ENCODE peak calls at places on chromosomes 5 and 9, in ten cellular contexts. O is CD8-positive, alpha-beta T cell; P is SJSA1; S is bronchial epithelial cell; U is WTC11; R is stimulated activated CD8-positive, alpha-beta memory T cell treated with anti-CD3 and anti-CD28 coated beads, Interleukin-15, amount 100 ng/mL, for 24 hours; G is ACHN; K is left cardiac atrium; I is endothelial cell; M is GF-D8. X is an unnamed sample.

GRCh38 chr5:83653669-83654068 is 67.0 kb downstream of the HAPLN1 start:
- DNase-seq in O (no peak), P (no peak), S (no peak), U (no peak), R (no peak), G (no peak), K (no peak), I (no peak), M (no peak), X (no peak)

GRCh38 chr5:72917371-72917776 is 38.5 kb upstream of the FCHO2 start:
- DNase-seq in O (no peak), P (no peak), S (no peak), U (no peak), R (no peak), G (no peak), K (no peak), I (no peak), M (no peak), X (no peak)

GRCh38 chr5:118637947-118638670 is 350.2 kb downstream of the DTWD2 start:
- DNase-seq in O (no peak), P (no peak), S (no peak), U (no peak), R (no peak), G (no peak), K (no peak), I (no peak), M (no peak), X (no peak)

GRCh38 chr9:114366334-114367128 is 21.3 kb downstream of the AKNA start:
- DNase-seq in O (no peak), P (peak; percentile 61), S (peak; percentile 60), U (no peak), R (no peak), G (peak; percentile 90), K (no peak), I (no peak), M (no peak), X (peak; percentile 79)

GRCh38 chr5:132753135-132753987 is 6.1 kb downstream of the CCNI2 start:
- DNase-seq in O (no peak), P (peak; percentile 43), S (no peak), U (peak; percentile 40), R (no peak), G (peak; percentile 30), K (no peak), I (peak; percentile 2), M (no peak), X (no peak)

GRCh38 chr5:56011835-56012234 is 17.1 kb upstream of the IL6ST start:
- DNase-seq in O (no peak), P (peak; percentile 49), S (peak; percentile 93), U (no peak), R (no peak), G (no peak), K (no peak), I (no peak), M (no peak), X (no peak)

GRCh38 chr5:60178101-60178500 is 284.6 kb upstream of the PDE4D start:
- DNase-seq in O (no peak), P (no peak), S (no peak), U (no peak), R (no peak), G (no peak), K (no peak), I (no peak), M (no peak), X (no peak)

GRCh38 chr5:38404667-38405276 is 146.4 kb downstream of the EGFLAM start:
- DNase-seq in O (no peak), P (no peak), S (peak; percentile 49), U (peak; percentile 64), R (no peak), G (peak; percentile 2), K (no peak), I (peak; percentile 54), M (no peak), X (no peak)

GRCh38 chr5:18720002-18720401 is 1085.7 kb downstream of the TAF11L14 start:
- DNase-seq in O (no peak), P (no peak), S (no peak), U (no peak), R (no peak), G (no peak), K (no peak), I (no peak), M (no peak), X (no peak)

GRCh38 chr9:110030632-110031031 is 177.3 kb downstream of the C9orf152 start:
- DNase-seq in O (no peak), P (no peak), S (peak; percentile 84), U (no peak), R (no peak), G (no peak), K (no peak), I (no peak), M (no peak), X (no peak)

GRCh38 chr5:163916376-163916775 is 411.0 kb downstream of the MAT2B start:
- DNase-seq in O (no peak), P (no peak), S (peak; percentile 7), U (no peak), R (no peak), G (no peak), K (no peak), I (no peak), M (peak; percentile 95), X (no peak)

GRCh38 chr9:20022410-20022809 is 233.6 kb upstream of the SLC24A2 start:
- DNase-seq in O (no peak), P (peak; percentile 46), S (peak; percentile 59), U (no peak), R (no peak), G (peak; percentile 14), K (no peak), I (no peak), M (no peak), X (no peak)

GRCh38 chr9:110015759-110016158 is 192.2 kb downstream of the C9orf152 start:
- DNase-seq in O (no peak), P (peak; percentile 54), S (peak; percentile 99), U (no peak), R (no peak), G (peak; percentile 30), K (no peak), I (no peak), M (no peak), X (peak; percentile 16)

GRCh38 chr5:72465601-72466563 is 41.3 kb downstream of the ZNF366 start:
- DNase-seq in O (no peak), P (no peak), S (peak; percentile 52), U (no peak), R (no peak), G (no peak), K (no peak), I (no peak), M (no peak), X (no peak)

GRCh38 chr9:137373611-137373980 is 49.4 kb downstream of the EXD3 start:
- DNase-seq in O (no peak), P (no peak), S (no peak), U (peak; percentile 11), R (no peak), G (peak; percentile 54), K (peak; percentile 9), I (no peak), M (no peak), X (no peak)

GRCh38 chr9:124502711-124503702 is 4.2 kb downstream of the NR5A1 start:
- DNase-seq in O (no peak), P (no peak), S (no peak), U (no peak), R (no peak), G (no peak), K (no peak), I (no peak), M (no peak), X (no peak)

GRCh38 chr5:157740211-157740610 is 3.3 kb upstream of the LSM11 start:
- DNase-seq in O (no peak), P (no peak), S (peak; percentile 37), U (peak; percentile 27), R (no peak), G (peak; percentile 36), K (no peak), I (no peak), M (no peak), X (peak; percentile 50)

GRCh38 chr5:149108651-149109280 is 32.5 kb upstream of the ABLIM3 start:
- DNase-seq in O (no peak), P (no peak), S (no peak), U (no peak), R (no peak), G (no peak), K (no peak), I (no peak), M (no peak), X (no peak)

GRCh38 chr9:126743046-126743445 is 61.8 kb upstream of the ZBTB43 start:
- DNase-seq in O (no peak), P (no peak), S (no peak), U (no peak), R (no peak), G (no peak), K (no peak), I (no peak), M (no peak), X (no peak)

GRCh38 chr9:93304574-93305496 is 120.9 kb downstream of the WNK2 start:
- DNase-seq in O (no peak), P (peak; percentile 51), S (peak; percentile 24), U (peak; percentile 78), R (no peak), G (peak; percentile 33), K (peak; percentile 56), I (peak; percentile 77), M (no peak), X (no peak)

GRCh38 chr9:35905912-35906679 is at the start of gene HRCT1:
- DNase-seq in O (no peak), P (peak; percentile 87), S (peak; percentile 94), U (no peak), R (no peak), G (peak; percentile 95), K (peak; percentile 95), I (no peak), M (no peak), X (no peak)

GRCh38 chr5:22852807-22853670 is at the start of gene CDH12:
- DNase-seq in O (no peak), P (no peak), S (no peak), U (peak; percentile 51), R (no peak), G (no peak), K (no peak), I (peak; percentile 52), M (no peak), X (no peak)